ENCODE peak calls at places on chromosome 19, in nine cellular contexts. N is heart left ventricle; B is cardiac muscle cell; V is thoracic aorta; G is mesothelial cell of epicardium; P is activated T-cell treated with anti-CD3 and anti-CD28 coated beads, Interleukin-2, amount 50 U/mL, for 72 hours; E is T47D; U is stimulated activated CD8-positive, alpha-beta memory T cell treated with anti-CD3 and anti-CD28 coated beads, Interleukin-2, amount 100 ng/mL, for 48 hours; D is GM04503. J is an unnamed sample.

GRCh38 chr19:925912-926594 is at the start of gene ARID3A:
- DNase-seq in B (peak), E (peak), N (peak), V (no peak), G (no peak), D (no peak), U (no peak), P (peak), J (peak)

GRCh38 chr19:6446452-6446851 is 12.9 kb upstream of the SLC25A41 start:
- DNase-seq in P (no peak), N (no peak), U (no peak), D (no peak), E (no peak), G (no peak), V (no peak), B (no peak), J (no peak)

GRCh38 chr19:7942981-7943443 is 454 bp downstream of the TIMM44 start:
- DNase-seq in V (no peak), E (no peak), N (no peak), U (no peak), G (no peak), B (no peak), P (no peak), D (no peak), J (no peak)

GRCh38 chr19:38557205-38557799 is 60.5 kb downstream of the MAP4K1 start:
- DNase-seq in N (no peak), V (no peak), G (no peak), U (no peak), B (no peak), P (peak), E (no peak), D (no peak), J (peak)

GRCh38 chr19:39677931-39678889 is 22.5 kb downstream of the LGALS16 start:
- DNase-seq in D (no peak), E (peak), N (no peak), V (no peak), B (no peak), U (no peak), P (no peak), G (no peak), J (no peak)

GRCh38 chr19:335486-336066 is 9.0 kb downstream of the MIER2 start:
- DNase-seq in D (no peak), U (no peak), N (no peak), G (no peak), P (no peak), B (no peak), E (no peak), V (no peak), J (no peak)

GRCh38 chr19:5326986-5327623 is 13.5 kb downstream of the PTPRS start:
- DNase-seq in V (no peak), B (no peak), N (no peak), G (no peak), E (no peak), D (no peak), P (no peak), U (no peak), J (no peak)

GRCh38 chr19:54325194-54325621 is 12.2 kb upstream of the LILRA5 start:
- DNase-seq in U (peak), V (no peak), P (peak), E (no peak), B (peak), D (peak), G (no peak), N (no peak), J (peak)

GRCh38 chr19:2332341-2333026 is 4.0 kb downstream of the SPPL2B start:
- DNase-seq in V (no peak), B (no peak), D (no peak), N (no peak), P (peak), E (no peak), G (no peak), U (no peak), J (peak)

GRCh38 chr19:29326849-29327840 is 114.2 kb upstream of the UQCRFS1 start:
- DNase-seq in B (no peak), D (no peak), N (no peak), V (no peak), E (no peak), G (no peak), U (no peak), P (no peak), J (no peak)

GRCh38 chr19:41537789-41538188 is 38.2 kb upstream of the CEACAM21 start:
- DNase-seq in U (no peak), P (no peak), N (no peak), B (no peak), E (no peak), G (no peak), D (no peak), V (no peak), J (no peak)

GRCh38 chr19:7679017-7679720 is 1.5 kb upstream of the TRAPPC5 start:
- DNase-seq in D (no peak), G (no peak), V (no peak), B (no peak), E (peak), P (peak), U (peak), N (no peak), J (peak)

GRCh38 chr19:31841755-31842154 is 492.5 kb upstream of the TSHZ3 start:
- DNase-seq in E (no peak), N (no peak), P (no peak), D (no peak), B (no peak), U (no peak), V (no peak), G (no peak), J (no peak)

GRCh38 chr19:6868341-6868740 is 19.0 kb upstream of the ADGRE1 start:
- DNase-seq in V (no peak), B (no peak), P (no peak), G (no peak), D (no peak), E (no peak), U (no peak), N (no peak), J (no peak)

GRCh38 chr19:18999896-19000620 is 33.3 kb downstream of the SUGP2 start:
- DNase-seq in U (no peak), P (no peak), D (no peak), N (no peak), V (no peak), B (no peak), E (peak), G (no peak), J (no peak)

GRCh38 chr19:16462757-16463250 is 9.0 kb downstream of the EPS15L1 start:
- DNase-seq in P (peak), N (no peak), D (no peak), U (no peak), G (no peak), E (no peak), V (no peak), B (no peak), J (no peak)

GRCh38 chr19:3494051-3494450 is 6.4 kb downstream of the DOHH start:
- DNase-seq in P (peak), E (peak), N (no peak), U (no peak), G (no peak), V (no peak), D (no peak), B (peak), J (no peak)

GRCh38 chr19:55811340-55811739 is 20.5 kb downstream of the NLRP11 start:
- DNase-seq in P (no peak), G (no peak), B (no peak), V (no peak), N (no peak), E (no peak), D (no peak), U (no peak), J (no peak)

GRCh38 chr19:17779281-17779930 is 15.5 kb upstream of the B3GNT3 start:
- DNase-seq in P (no peak), V (no peak), N (peak), U (no peak), D (no peak), G (no peak), B (no peak), E (peak), J (no peak)

GRCh38 chr19:30236006-30236405 is 136.2 kb upstream of the ZNF536 start:
- DNase-seq in G (no peak), U (no peak), E (no peak), V (no peak), N (no peak), B (peak), D (no peak), P (no peak), J (no peak)

GRCh38 chr19:5103812-5104410 is 135.0 kb downstream of the KDM4B start:
- DNase-seq in G (no peak), E (no peak), U (no peak), D (no peak), V (no peak), N (no peak), B (no peak), P (no peak), J (no peak)

GRCh38 chr19:3543150-3544053 is 4.4 kb downstream of the TEKTIP1 start:
- DNase-seq in B (no peak), V (no peak), E (no peak), G (no peak), N (no peak), P (no peak), U (no peak), D (no peak), J (no peak)

GRCh38 chr19:35421362-35421761 is 26.7 kb upstream of the FFAR2 start:
- DNase-seq in D (no peak), E (no peak), G (no peak), N (no peak), V (no peak), U (no peak), P (no peak), B (no peak), J (no peak)

GRCh38 chr19:13718733-13719132 is 45.6 kb upstream of the MRI1 start:
- DNase-seq in V (no peak), D (peak), G (no peak), U (no peak), B (peak), E (peak), P (no peak), N (no peak), J (no peak)

GRCh38 chr19:10009269-10009665 is 1.0 kb downstream of the COL5A3 start:
- DNase-seq in E (no peak), N (peak), G (peak), P (peak), B (peak), V (no peak), U (no peak), D (no peak), J (peak)